ENCODE peak calls at places on chromosomes 2 and 18, in ten cellular contexts. P is uterus; G is upper lobe of right lung; X is heart right ventricle; H is A549; Z is ovary; C is CD4-positive, CD25-positive, alpha-beta regulatory T cell; T is adrenal gland; K is psoas muscle; A is HCT116. I is an unnamed sample. For H3K9me3, the result is how much of the 10 kb centered on the place peaks cover.

GRCh38 chr2:235594041-235594440 is 100.2 kb downstream of the AGAP1 start:
- DNase-seq in P (no peak), G (no peak), X (no peak), H (peak), Z (no peak), C (no peak), T (no peak), K (no peak), A (peak), I (no peak)

GRCh38 chr18:39951321-39951720 is 2003.7 kb upstream of the PIK3C3 start:
- DNase-seq in P (no peak), G (no peak), X (no peak), H (no peak), Z (no peak), C (no peak), T (no peak), K (no peak), A (no peak), I (no peak)

GRCh38 chr2:61005736-61006135 is 11.8 kb upstream of the PEX13 start:
- DNase-seq in P (no peak), G (no peak), X (no peak), H (no peak), Z (no peak), C (no peak), T (no peak), K (no peak), A (no peak), I (no peak)

GRCh38 chr2:141496805-141497204 is 634.0 kb downstream of the LRP1B start:
- DNase-seq in P (no peak), G (no peak), X (no peak), H (no peak), Z (no peak), C (no peak), T (no peak), K (no peak), A (no peak), I (no peak)

GRCh38 chr2:127082974-127083373 is 24.0 kb downstream of the BIN1 start:
- DNase-seq in P (no peak), G (no peak), X (no peak), H (no peak), Z (no peak), C (no peak), T (no peak), K (no peak), A (no peak), I (no peak)

GRCh38 chr2:54522624-54523281 is 66.6 kb downstream of the SPTBN1 start:
- DNase-seq in P (peak), G (peak), X (peak), H (peak), Z (no peak), C (peak), T (peak), K (no peak), A (peak), I (no peak)

GRCh38 chr2:28408764-28409599 is 16.3 kb downstream of the FOSL2 start:
- DNase-seq in P (peak), G (peak), X (no peak), H (no peak), Z (peak), C (peak), T (peak), K (peak), A (peak), I (no peak)

GRCh38 chr18:50277935-50278334 is 3.4 kb downstream of the MBD1 start:
- DNase-seq in P (no peak), G (no peak), X (no peak), H (no peak), Z (no peak), C (no peak), T (no peak), K (no peak), A (no peak), I (no peak)

GRCh38 chr2:46411245-46411641 is 68.1 kb upstream of the TMEM247 start:
- DNase-seq in P (no peak), G (no peak), X (no peak), H (no peak), Z (no peak), C (no peak), T (no peak), K (no peak), A (no peak), I (no peak)

GRCh38 chr2:132950986-132951385 is 281.0 kb upstream of the LYPD1 start:
- DNase-seq in P (no peak), G (no peak), X (no peak), H (no peak), Z (no peak), C (no peak), T (no peak), K (no peak), A (no peak), I (no peak)

GRCh38 chr2:28398101-28398834 is 5.6 kb downstream of the FOSL2 start:
- DNase-seq in P (peak), G (no peak), X (no peak), H (no peak), Z (peak), C (no peak), T (peak), K (peak), A (no peak), I (no peak)

GRCh38 chr2:65357959-65358294 is 74.5 kb downstream of the SPRED2 start:
- DNase-seq in P (no peak), G (no peak), X (no peak), H (no peak), Z (no peak), C (no peak), T (no peak), K (no peak), A (no peak), I (no peak)

GRCh38 chr2:85266424-85267041 is 61.3 kb downstream of the TGOLN2 start:
- DNase-seq in P (peak), G (peak), X (peak), H (peak), Z (peak), C (peak), T (peak), K (peak), A (peak), I (no peak)

GRCh38 chr2:235614176-235614860 is 120.5 kb downstream of the AGAP1 start:
- DNase-seq in P (no peak), G (no peak), X (no peak), H (no peak), Z (no peak), C (no peak), T (no peak), K (no peak), A (no peak), I (no peak)

GRCh38 chr18:62744076-62744705 is 28.9 kb downstream of the PHLPP1 start:
- DNase-seq in P (no peak), G (no peak), X (no peak), H (no peak), Z (no peak), C (no peak), T (no peak), K (no peak), A (no peak), I (no peak)

GRCh38 chr2:174300114-174300513 is 34.6 kb upstream of the SP9 start:
- DNase-seq in P (no peak), G (no peak), X (no peak), H (no peak), Z (no peak), C (no peak), T (no peak), K (no peak), A (no peak), I (no peak)

GRCh38 chr2:113058411-113058994 is 495 bp upstream of the IL36RN start:
- DNase-seq in P (no peak), G (no peak), X (no peak), H (no peak), Z (no peak), C (no peak), T (no peak), K (no peak), A (no peak), I (peak)

GRCh38 chr2:18922276-18922675 is 332.9 kb upstream of the NT5C1B start:
- DNase-seq in P (no peak), G (no peak), X (no peak), H (no peak), Z (no peak), C (no peak), T (no peak), K (no peak), A (no peak), I (no peak)

GRCh38 chr2:188295067-188295685 is 3.5 kb downstream of the GULP1 start:
- DNase-seq in P (no peak), G (no peak), X (no peak), H (no peak), Z (no peak), C (no peak), T (no peak), K (no peak), A (no peak), I (no peak)

GRCh38 chr2:105371156-105371555 is 27.7 kb downstream of the FHL2 start:
- DNase-seq in P (no peak), G (no peak), X (peak), H (no peak), Z (peak), C (no peak), T (no peak), K (no peak), A (no peak), I (peak)

GRCh38 chr2:48391576-48391975 is 138.4 kb upstream of the STON1 start:
- DNase-seq in P (no peak), G (no peak), X (no peak), H (no peak), Z (no peak), C (no peak), T (no peak), K (no peak), A (no peak), I (no peak)

GRCh38 chr2:231960810-231961348 is 634 bp upstream of the DIS3L2 start:
- DNase-seq in P (peak), G (no peak), X (no peak), H (peak), Z (no peak), C (no peak), T (no peak), K (no peak), A (no peak), I (no peak)

GRCh38 chr2:27081984-27082772 is 3.8 kb downstream of the EMILIN1 start:
- DNase-seq in P (peak), G (no peak), X (no peak), H (no peak), Z (peak), C (no peak), T (no peak), K (peak), A (no peak), I (no peak)

GRCh38 chr2:151959203-151959602 is 131.0 kb upstream of the ARL5A start:
- DNase-seq in P (no peak), G (no peak), X (no peak), H (no peak), Z (no peak), C (no peak), T (no peak), K (no peak), A (no peak), I (no peak)

GRCh38 chr2:104388296-104388695 is 465.6 kb upstream of the POU3F3 start:
- DNase-seq in P (no peak), G (no peak), X (no peak), H (no peak), Z (no peak), C (no peak), T (no peak), K (no peak), A (no peak), I (no peak)

GRCh38 chr2:25293958-25294513 is 47.7 kb downstream of the DNMT3A start:
- DNase-seq in P (no peak), G (no peak), X (no peak), H (no peak), Z (no peak), C (no peak), T (no peak), K (no peak), A (no peak), I (no peak)

GRCh38 chr2:25295654-25296053 is 46.1 kb downstream of the DNMT3A start:
- DNase-seq in P (no peak), G (no peak), X (no peak), H (no peak), Z (no peak), C (no peak), T (no peak), K (no peak), A (no peak), I (no peak)

GRCh38 chr2:25293145-25293544 is 48.6 kb downstream of the DNMT3A start:
- DNase-seq in P (no peak), G (no peak), X (no peak), H (no peak), Z (no peak), C (no peak), T (no peak), K (no peak), A (no peak), I (no peak)

GRCh38 chr2:25292408-25292807 is 49.3 kb downstream of the DNMT3A start:
- DNase-seq in P (no peak), G (no peak), X (no peak), H (no peak), Z (no peak), C (no peak), T (peak), K (no peak), A (no peak), I (no peak)

DNA sequence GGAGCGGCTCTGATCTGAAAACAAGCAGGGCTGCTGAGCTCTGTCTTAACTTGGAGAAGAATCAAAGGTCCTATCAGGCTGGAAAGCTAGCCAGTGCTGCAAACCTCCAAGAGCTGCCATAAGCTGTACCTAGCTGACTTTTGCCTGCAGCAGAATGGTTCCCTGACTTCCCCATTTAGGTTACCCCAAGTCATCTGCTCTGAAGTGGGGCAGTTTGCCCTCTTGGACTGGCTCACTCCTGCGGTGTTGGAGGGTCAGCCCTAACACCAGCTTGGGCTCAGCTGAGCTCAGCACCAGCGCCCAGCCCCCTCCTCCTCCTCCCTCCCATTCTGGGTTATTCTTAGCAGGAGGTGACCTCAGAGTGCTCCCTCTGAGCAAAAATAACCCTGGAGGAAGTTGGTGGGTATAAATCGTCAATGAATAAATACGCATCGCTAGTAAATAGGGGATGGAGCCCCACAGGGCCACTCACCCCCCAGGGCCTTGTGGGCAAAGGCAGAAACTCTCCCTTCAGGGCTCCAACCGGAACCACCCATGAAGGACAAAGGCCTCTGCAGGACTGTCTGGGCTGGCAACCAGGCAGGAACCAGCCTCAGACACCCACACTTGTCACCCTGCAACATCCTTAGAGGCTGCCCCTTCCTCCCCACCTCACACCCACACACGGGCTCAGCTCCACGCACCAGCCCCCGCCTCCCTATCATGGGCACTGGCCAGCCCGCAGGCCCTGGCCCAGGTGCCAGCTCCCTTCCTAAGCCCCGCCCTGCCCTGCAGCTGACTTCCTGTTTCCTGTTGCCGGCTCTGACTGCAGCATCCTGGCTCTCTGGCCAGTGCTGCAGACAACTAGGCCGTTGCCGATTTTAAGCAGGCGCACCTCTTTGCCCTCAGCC is 46.9 kb downstream of the DNMT3A start:
- DNase-seq in P (peak), G (peak), X (peak), H (no peak), Z (peak), C (peak), T (peak), K (peak), A (peak), I (peak)
- H3K4me3 ChIP-seq in P (no peak), G (peak), X (peak), H (no peak), Z (no peak), C (peak), T (no peak), K (peak), A (peak), I (peak)

GRCh38 chr2:223096571-223096970 is 44.6 kb downstream of the KCNE4 start:
- DNase-seq in P (no peak), G (no peak), X (no peak), H (no peak), Z (no peak), C (no peak), T (no peak), K (no peak), A (no peak), I (no peak)
- H3K9me3 ChIP-seq in P (under half), G (under half), X (under half), H (under half), Z (under half), C (under half), T (under half), K (under half), A (under half), I (under half)

GRCh38 chr18:30765247-30765646 is 277.3 kb downstream of the DSC3 start:
- DNase-seq in P (no peak), G (no peak), X (no peak), H (no peak), Z (no peak), C (no peak), T (no peak), K (no peak), A (no peak), I (no peak)

GRCh38 chr18:30766053-30766452 is 276.5 kb downstream of the DSC3 start:
- DNase-seq in P (no peak), G (no peak), X (no peak), H (no peak), Z (no peak), C (no peak), T (no peak), K (no peak), A (no peak), I (no peak)

DNA sequence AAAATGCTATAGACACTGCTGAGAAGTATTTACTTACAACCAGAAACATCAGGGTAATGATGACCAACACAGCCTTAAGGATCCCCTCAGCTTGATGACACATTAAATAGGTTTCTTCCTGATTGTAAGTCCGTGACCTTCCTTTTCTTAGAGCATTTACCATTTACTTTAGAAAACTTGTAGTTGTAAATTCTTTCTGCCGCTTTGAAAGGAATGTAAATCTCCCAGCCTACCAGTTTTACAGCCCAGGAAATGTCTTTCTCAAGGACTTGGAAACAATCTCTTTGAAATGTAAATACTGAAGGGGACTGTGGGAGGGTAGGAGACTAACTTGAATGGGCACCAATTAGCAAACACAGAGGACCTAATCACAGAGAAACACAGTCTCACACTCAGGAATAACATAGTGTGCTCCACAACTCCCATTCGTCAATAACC is 278.6 kb downstream of the DSC3 start:
- DNase-seq in P (no peak), G (no peak), X (no peak), H (no peak), Z (no peak), C (no peak), T (no peak), K (no peak), A (no peak), I (no peak)
- H3K4me3 ChIP-seq in P (no peak), G (no peak), X (no peak), H (no peak), Z (no peak), C (no peak), T (no peak), K (no peak), A (no peak), I (no peak)

GRCh38 chr2:3229221-3229620 is 148.4 kb downstream of the EIPR1 start:
- DNase-seq in P (no peak), G (no peak), X (no peak), H (no peak), Z (no peak), C (no peak), T (no peak), K (no peak), A (no peak), I (no peak)
- H3K9me3 ChIP-seq in P (under half), G (under half), X (under half), H (under half), Z (under half), C (under half), T (under half), K (under half), A (under half), I (under half)

GRCh38 chr2:58604096-58604495 is 363.0 kb upstream of the FANCL start:
- DNase-seq in P (no peak), G (no peak), X (no peak), H (no peak), Z (no peak), C (no peak), T (no peak), K (no peak), A (no peak), I (no peak)
- H3K4me3 ChIP-seq in P (no peak), G (no peak), X (no peak), H (no peak), Z (no peak), C (no peak), T (no peak), K (no peak), A (no peak), I (no peak)

GRCh38 chr2:41498791-41499190 is 549.0 kb upstream of the PKDCC start:
- DNase-seq in P (no peak), G (no peak), X (no peak), H (no peak), Z (no peak), C (no peak), T (no peak), K (no peak), A (no peak), I (no peak)
- H3K9me3 ChIP-seq in P (under half), G (under half), X (half or more), H (under half), Z (under half), C (under half), T (under half), K (under half), A (under half), I (half or more)

GRCh38 chr2:70645733-70646420 is 92.3 kb upstream of the TGFA start:
- DNase-seq in P (no peak), G (no peak), X (no peak), H (peak), Z (no peak), C (no peak), T (no peak), K (no peak), A (no peak), I (no peak)
- H3K4me3 ChIP-seq in P (no peak), G (no peak), X (no peak), H (no peak), Z (no peak), C (no peak), T (no peak), K (no peak), A (no peak), I (no peak)